ENCODE peak calls at places on chromosomes 13 and 19, in eight cellular contexts. J is ovary, L is endothelial cell of umbilical vein, V is A549, T is esophagus squamous epithelium, K is sigmoid colon, X is heart right ventricle, Z is heart left ventricle. U is an unnamed sample.

GRCh38 chr19:11448923-11449554 is 13.6 kb downstream of the PRKCSH start:
- DNase-seq in J (peak; percentile 30), L (no peak), V (no peak), T (no peak), K (no peak), X (no peak), Z (no peak), U (no peak)

GRCh38 chr13:22041741-22042140 is 370.9 kb downstream of the FGF9 start:
- DNase-seq in J (no peak), L (no peak), V (no peak), T (no peak), K (no peak), X (no peak), Z (no peak), U (no peak)

GRCh38 chr13:59931621-59932020 is 232.1 kb downstream of the DIAPH3 start:
- DNase-seq in J (no peak), L (no peak), V (no peak), T (no peak), K (no peak), X (no peak), Z (no peak), U (peak; percentile 50)

GRCh38 chr19:13399746-13400145 is 106.5 kb downstream of the CACNA1A start:
- DNase-seq in J (no peak), L (no peak), V (no peak), T (no peak), K (no peak), X (no peak), Z (no peak), U (no peak)

GRCh38 chr19:45097776-45098520 is 5.0 kb downstream of the PPP1R37 start:
- DNase-seq in J (peak; percentile 48), L (peak; percentile 73), V (peak; percentile 95), T (no peak), K (peak; percentile 85), X (peak; percentile 50), Z (no peak), U (peak; percentile 39)

GRCh38 chr13:76708138-76708537 is 178.1 kb downstream of the KCTD12 start:
- DNase-seq in J (no peak), L (no peak), V (no peak), T (no peak), K (no peak), X (no peak), Z (no peak), U (no peak)

GRCh38 chr13:96822900-96823299 is 171.4 kb downstream of the OXGR1 start:
- DNase-seq in J (no peak), L (peak; percentile 9), V (peak; percentile 4), T (no peak), K (no peak), X (no peak), Z (no peak), U (peak; percentile 13)

GRCh38 chr13:99301913-99302636 is 5.1 kb downstream of the GPR183 start:
- DNase-seq in J (no peak), L (no peak), V (no peak), T (no peak), K (no peak), X (no peak), Z (no peak), U (no peak)

GRCh38 chr13:106318941-106319411 is 216.5 kb downstream of the EFNB2 start:
- DNase-seq in J (no peak), L (peak; percentile 97), V (peak; percentile 4), T (no peak), K (no peak), X (no peak), Z (no peak), U (peak; percentile 95)

GRCh38 chr13:75785130-75785529 is 149.0 kb downstream of the LMO7 start:
- DNase-seq in J (no peak), L (no peak), V (no peak), T (no peak), K (no peak), X (no peak), Z (no peak), U (no peak)

GRCh38 chr19:14073232-14073924 is 792 bp downstream of the MISP3 start:
- DNase-seq in J (peak; percentile 78), L (peak; percentile 59), V (no peak), T (no peak), K (peak; percentile 82), X (peak; percentile 66), Z (peak; percentile 82), U (peak; percentile 64)

DNA sequence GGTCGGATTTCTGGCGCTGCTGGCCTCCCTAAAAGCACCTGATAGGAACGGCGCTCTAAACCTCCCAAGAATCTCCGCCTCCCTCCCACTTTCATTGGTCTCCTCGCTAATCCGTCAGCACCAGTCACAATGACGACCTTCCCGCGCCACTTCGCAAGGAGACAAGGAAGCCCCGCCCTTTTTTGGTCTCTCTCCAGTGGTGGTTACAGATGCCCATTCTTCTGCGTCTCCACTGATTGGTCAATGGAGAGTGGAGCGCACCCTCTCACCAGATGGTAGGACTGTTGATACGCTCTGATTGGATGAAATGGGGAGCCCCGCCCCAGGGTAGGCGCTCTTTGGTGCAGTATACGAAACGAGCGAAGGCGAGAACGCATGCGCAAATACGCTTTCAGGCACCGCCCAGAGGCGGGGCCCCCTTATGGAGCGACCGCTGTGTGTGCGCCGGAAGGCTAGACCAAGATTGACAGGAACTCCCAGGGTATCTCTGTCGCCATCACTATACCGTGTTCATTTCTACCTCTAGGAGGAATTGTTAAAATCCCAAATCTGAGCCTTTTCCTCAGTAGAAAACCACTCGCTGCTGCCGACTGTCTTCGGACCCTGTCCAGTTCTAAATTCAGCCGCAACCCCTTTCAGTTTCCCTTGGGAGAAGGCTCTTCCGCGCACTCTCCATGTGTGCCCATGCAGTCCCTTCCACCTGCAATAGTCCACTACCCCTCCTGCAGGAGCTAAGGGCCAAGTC is 617 bp upstream of the HNRNPL start:
- DNase-seq in J (peak; percentile 99), L (peak; percentile 100), V (peak; percentile 100), T (peak; percentile 100), K (peak; percentile 100), X (peak; percentile 100), Z (peak; percentile 100), U (peak; percentile 100)
- TF ChIP-seq CTCF in J (peak; percentile 11), L (no peak), V (no peak), T (no peak), K (peak; percentile 68), X (peak; percentile 36), Z (no peak), U (peak; percentile 23)

DNA sequence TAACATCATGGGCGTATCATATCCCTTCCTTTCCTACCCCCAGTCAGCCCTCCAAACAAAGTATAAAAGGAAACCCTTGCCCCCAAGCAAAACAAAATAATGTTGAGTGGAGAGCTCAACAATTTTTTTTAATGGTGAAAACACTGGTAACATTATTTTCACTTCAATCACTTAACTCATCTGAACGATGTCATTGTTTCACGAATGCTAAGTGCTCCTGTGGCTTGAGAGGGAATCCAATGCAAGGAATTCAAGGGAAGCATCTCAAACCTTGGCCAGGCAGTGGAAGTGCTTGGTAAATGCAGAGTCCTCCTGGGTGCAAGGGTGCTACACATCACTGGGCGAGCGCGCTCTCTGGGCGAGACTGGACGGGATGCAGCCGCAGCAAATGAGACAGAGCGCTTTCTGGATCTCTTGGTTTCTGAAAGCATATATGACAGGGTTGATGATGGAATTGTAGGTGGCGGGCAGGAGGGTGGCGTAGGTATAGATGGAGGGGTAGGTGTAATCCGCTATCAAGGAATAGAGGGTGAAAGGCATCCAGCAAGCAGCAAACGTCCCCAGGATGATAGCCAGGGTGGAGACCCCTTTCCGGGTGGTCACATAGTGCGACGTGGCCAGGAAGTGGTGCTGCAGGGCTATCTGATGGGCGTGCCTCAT is 2.0 kb downstream of the GPR12 start:
- DNase-seq in J (no peak), L (no peak), V (no peak), T (no peak), K (no peak), X (no peak), Z (no peak), U (no peak)
- H3K4me1 ChIP-seq in J (peaks cover 2% of the 10 kb centered on the region), L (no peaks in the 10 kb centered on the region), V (no peaks in the 10 kb centered on the region), T (peaks cover 16% of the 10 kb centered on the region), K (no peaks in the 10 kb centered on the region), X (peaks cover 8% of the 10 kb centered on the region), Z (peaks cover 4% of the 10 kb centered on the region), U (no peaks in the 10 kb centered on the region)

DNA sequence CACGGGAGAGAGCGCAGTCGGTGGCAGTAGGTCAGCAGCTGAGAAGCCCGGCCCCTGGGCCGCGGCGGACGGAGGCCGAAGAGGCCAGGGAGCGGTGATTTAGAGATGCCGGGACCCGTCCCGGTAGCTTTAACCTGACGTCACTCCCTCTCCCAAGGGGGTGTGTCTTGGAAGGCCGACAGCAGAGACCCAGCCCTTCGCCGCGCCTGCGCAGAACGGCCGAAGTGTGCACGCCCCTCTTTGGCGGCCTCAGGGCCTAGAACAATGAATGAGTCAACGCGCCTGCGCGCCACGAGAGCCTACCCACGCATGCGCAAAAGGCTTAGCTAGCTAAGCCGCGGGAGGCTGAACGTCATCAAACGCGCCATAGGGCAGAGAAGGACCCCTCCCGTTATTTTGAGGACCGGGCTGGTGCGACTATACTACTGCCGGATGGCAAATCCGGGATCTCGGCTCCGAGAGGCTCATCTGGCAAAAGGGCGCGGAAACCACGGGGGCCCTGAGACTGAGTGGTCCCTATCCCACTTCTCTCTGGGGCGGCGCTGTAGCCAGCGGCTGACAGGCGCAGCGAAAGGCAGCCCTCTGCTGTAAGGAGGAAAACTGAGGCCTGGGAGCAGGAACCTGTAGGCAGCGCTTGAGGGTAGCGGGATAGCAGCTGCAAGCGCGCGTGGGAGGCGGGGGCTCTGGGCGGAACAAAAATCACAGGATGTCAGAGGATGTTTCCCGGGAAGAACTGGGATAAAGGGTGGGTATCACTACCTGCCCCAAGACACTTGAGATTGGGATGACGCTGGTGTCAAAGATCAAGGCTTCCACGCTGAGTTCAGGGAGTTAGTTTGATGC is at the start of the genes IRGQ and ZNF576:
- DNase-seq in J (peak; percentile 100), L (peak; percentile 100), V (peak; percentile 99), T (peak; percentile 92), K (peak; percentile 100), X (peak; percentile 100), Z (peak; percentile 100), U (peak; percentile 97)
- TF ChIP-seq CTCF in J (no peak), L (no peak), V (no peak), T (no peak), K (no peak), X (no peak), Z (no peak), U (peak; percentile 37)

DNA sequence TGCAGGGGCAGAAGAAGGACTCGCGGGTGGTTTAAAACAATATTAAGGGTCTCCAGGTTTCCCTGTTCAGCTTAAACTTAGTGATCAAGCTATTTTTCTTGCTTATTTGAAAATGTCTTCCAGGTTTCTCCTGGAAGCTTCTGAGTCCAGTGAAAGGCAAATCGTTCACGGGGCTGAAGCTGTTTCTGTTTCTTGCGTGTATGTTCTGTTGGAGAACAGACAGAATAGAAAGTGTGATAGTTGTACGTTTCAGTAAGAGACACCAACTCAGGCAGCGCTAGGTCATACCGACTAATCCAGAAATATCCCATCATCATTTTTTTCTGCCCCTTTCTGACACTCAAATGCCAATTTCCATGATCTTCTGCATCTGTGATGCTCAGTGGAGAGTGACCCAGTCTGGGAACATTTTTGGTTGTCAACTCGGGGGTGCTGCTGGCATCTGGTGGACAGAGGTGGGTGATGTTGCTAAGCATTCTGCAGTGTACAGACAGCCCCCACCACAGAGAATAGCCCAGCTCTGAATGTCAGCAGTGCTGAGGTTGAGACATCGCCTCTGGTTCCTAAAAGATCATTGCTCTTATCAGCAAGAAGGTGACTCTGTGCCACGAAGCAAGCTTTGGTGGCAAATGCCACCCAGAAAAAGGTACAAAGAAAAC is 4.3 kb downstream of the KLF2 start:
- DNase-seq in J (no peak), L (peak; percentile 65), V (no peak), T (no peak), K (no peak), X (no peak), Z (peak; percentile 50), U (no peak)
- H3K4me1 ChIP-seq in J (peaks cover 7% of the 10 kb centered on the region), L (peaks cover 28% of the 10 kb centered on the region), V (peaks cover 30% of the 10 kb centered on the region), T (peaks cover 67% of the 10 kb centered on the region), K (no peaks in the 10 kb centered on the region), X (peaks cover 51% of the 10 kb centered on the region), Z (peaks cover 13% of the 10 kb centered on the region), U (no peaks in the 10 kb centered on the region)

GRCh38 chr19:40530091-40530901 is 46.4 kb upstream of the SHKBP1 start:
- DNase-seq in J (peak; percentile 67), L (no peak), V (peak; percentile 77), T (no peak), K (no peak), X (no peak), Z (no peak), U (no peak)
- TF ChIP-seq CTCF in J (no peak), L (peak; percentile 37), V (peak; percentile 87), T (no peak), K (no peak), X (peak; percentile 26), Z (no peak), U (peak; percentile 30)